ENCODE peak calls at places on chromosomes 6 and 20, in four cellular contexts. K, X, A and P are unnamed samples. For H3K27me3, the result is how much of the 10 kb centered on the place peaks cover.

GRCh38 chr6:5344038-5344437 is 82.7 kb downstream of the FARS2 start:
- DNase-seq in K (no peak), X (no peak), A (no peak), P (no peak)

GRCh38 chr6:89763550-89763949 is 56.0 kb downstream of the MDN1 start:
- DNase-seq in K (peak), X (no peak), A (peak), P (no peak)

GRCh38 chr20:44780226-44780625 is 30.1 kb downstream of the RIMS4 start:
- DNase-seq in K (peak), X (peak), A (peak), P (no peak)

GRCh38 chr6:163554663-163555062 is 140.1 kb downstream of the QKI start:
- DNase-seq in K (peak), X (peak), A (peak), P (no peak)

GRCh38 chr6:166025149-166025898 is 142.3 kb downstream of the TBXT start:
- DNase-seq in K (no peak), X (no peak), A (peak), P (no peak)

GRCh38 chr6:11835065-11835464 is 56.5 kb upstream of the ADTRP start:
- DNase-seq in K (no peak), X (no peak), A (no peak), P (no peak)

GRCh38 chr20:43532416-43533055 is 25.0 kb downstream of the L3MBTL1 start:
- DNase-seq in K (no peak), X (no peak), A (no peak), P (no peak)

GRCh38 chr20:32010096-32010495 is at the start of gene CCM2L:
- DNase-seq in K (no peak), X (no peak), A (no peak), P (no peak)

GRCh38 chr6:45423111-45423900 is 45.6 kb upstream of the SUPT3H start:
- DNase-seq in K (peak), X (peak), A (peak), P (peak)

GRCh38 chr20:37326666-37327065 is 19.3 kb upstream of the SRC start:
- DNase-seq in K (no peak), X (no peak), A (no peak), P (no peak)

GRCh38 chr20:46903937-46904336 is 9.3 kb downstream of the EYA2 start:
- DNase-seq in K (no peak), X (no peak), A (no peak), P (no peak)

GRCh38 chr6:135181333-135182119 is 418 bp downstream of the MYB start:
- DNase-seq in K (peak), X (no peak), A (peak), P (no peak)

GRCh38 chr20:47925603-47926002 is 140.3 kb upstream of the SULF2 start:
- DNase-seq in K (peak), X (no peak), A (peak), P (no peak)

GRCh38 chr6:81606965-81607381 is 145.5 kb downstream of the TENT5A start:
- DNase-seq in K (no peak), X (no peak), A (peak), P (no peak)

GRCh38 chr6:113184736-113185135 is 672.4 kb upstream of the MARCKS start:
- DNase-seq in K (no peak), X (no peak), A (no peak), P (no peak)

GRCh38 chr6:39182604-39183003 is 46.7 kb downstream of the KCNK5 start:
- DNase-seq in K (no peak), X (no peak), A (no peak), P (no peak)

GRCh38 chr6:56860466-56860865 is 94.4 kb upstream of the BEND6 start:
- DNase-seq in K (peak), X (no peak), A (no peak), P (no peak)

GRCh38 chr20:21125849-21126840 is at the start of gene KIZ:
- DNase-seq in K (peak), X (peak), A (peak), P (peak)

GRCh38 chr6:17101422-17102257 is at the start of gene STMND1:
- DNase-seq in K (peak), X (no peak), A (peak), P (peak)

GRCh38 chr6:156582509-156582992 is 194.6 kb upstream of the ARID1B start:
- DNase-seq in K (peak), X (no peak), A (peak), P (no peak)

GRCh38 chr6:6545616-6546317 is 42.8 kb upstream of the LY86 start:
- DNase-seq in K (no peak), X (no peak), A (peak), P (no peak)

GRCh38 chr6:136822051-136822378 is 377 bp upstream of the PEX7 start:
- DNase-seq in K (no peak), X (no peak), A (no peak), P (no peak)

GRCh38 chr20:48617481-48617880 is 210.3 kb downstream of the PREX1 start:
- DNase-seq in K (no peak), X (no peak), A (no peak), P (peak)

GRCh38 chr6:163668061-163668426 is 253.5 kb downstream of the QKI start:
- DNase-seq in K (no peak), X (no peak), A (no peak), P (no peak)

GRCh38 chr6:151544453-151544852 is 50.6 kb downstream of the CCDC170 start:
- DNase-seq in K (no peak), X (no peak), A (peak), P (no peak)

GRCh38 chr20:55415567-55416142 is 589.7 kb downstream of the CBLN4 start:
- DNase-seq in K (peak), X (no peak), A (peak), P (no peak)

GRCh38 chr6:37698264-37699137 is 818 bp upstream of the MDGA1 start:
- DNase-seq in K (peak), X (peak), A (no peak), P (peak)

GRCh38 chr20:36465109-36466080 is 75.9 kb upstream of the MYL9 start:
- DNase-seq in K (peak), X (peak), A (peak), P (no peak)

GRCh38 chr20:57896563-57896962 is 186.7 kb upstream of the PMEPA1 start:
- DNase-seq in K (no peak), X (no peak), A (no peak), P (no peak)

GRCh38 chr20:57896017-57896416 is 186.2 kb upstream of the PMEPA1 start:
- DNase-seq in K (no peak), X (no peak), A (no peak), P (no peak)

GRCh38 chr20:57897891-57898290 is 188.1 kb upstream of the PMEPA1 start:
- DNase-seq in K (no peak), X (no peak), A (no peak), P (no peak)

GRCh38 chr20:57898332-57898731 is 188.5 kb upstream of the PMEPA1 start:
- DNase-seq in K (no peak), X (no peak), A (no peak), P (no peak)

DNA sequence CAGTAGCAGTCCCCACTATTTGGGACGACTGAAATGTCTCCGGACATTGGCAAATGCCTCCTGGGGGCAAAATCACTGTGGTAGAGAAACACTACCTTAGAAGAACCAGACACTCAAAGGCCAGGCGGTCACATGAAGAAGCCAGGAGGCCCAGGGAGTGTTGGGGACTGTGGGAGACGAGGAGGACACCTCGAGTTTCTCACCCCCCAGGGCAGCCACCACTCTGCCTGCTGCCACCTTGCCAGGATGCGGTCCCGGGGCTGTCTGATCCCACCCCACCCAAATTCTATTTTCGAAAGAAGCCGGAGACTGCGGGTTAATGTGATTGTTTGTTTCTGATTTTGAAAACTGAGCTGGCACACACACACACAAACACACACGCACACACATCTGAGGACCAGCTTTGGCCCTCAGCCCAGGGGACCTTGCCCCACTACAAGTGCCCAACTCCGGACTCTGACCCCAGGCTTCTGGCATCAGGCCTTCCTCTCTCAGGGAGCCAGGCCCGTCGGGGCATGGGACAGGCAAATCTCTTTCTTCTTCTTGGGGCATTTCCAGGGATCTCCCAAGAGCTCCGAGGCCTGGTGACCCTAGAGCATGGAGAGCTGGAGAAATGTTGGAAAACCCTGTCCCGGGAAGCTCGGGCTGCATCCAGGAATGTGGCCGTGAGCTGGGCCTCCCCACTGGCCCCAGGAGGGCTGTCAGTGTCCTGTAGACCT is 187.5 kb upstream of the PMEPA1 start:
- DNase-seq in K (no peak), X (no peak), A (no peak), P (no peak)
- H3K27me3 ChIP-seq in K (under half), X (under half), A (half or more), P (under half)

DNA sequence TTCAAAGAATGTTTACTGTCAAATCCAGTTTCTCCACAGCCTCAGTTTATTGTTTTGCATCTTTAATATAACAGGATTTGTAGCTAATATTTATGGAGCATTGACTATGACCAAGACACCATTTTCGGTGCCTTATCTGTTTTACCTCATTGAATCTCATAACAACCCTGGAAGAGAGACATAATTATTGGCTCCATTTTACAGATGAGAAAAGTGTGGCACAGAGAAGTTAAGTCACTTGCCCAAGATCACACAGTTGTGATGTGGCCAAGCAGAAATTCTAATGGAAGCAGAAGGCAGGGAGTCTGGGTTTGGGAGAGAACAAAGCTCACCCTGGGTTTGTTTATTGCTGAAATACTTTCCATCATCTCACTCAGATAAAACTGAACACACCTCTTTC is 17.5 kb upstream of the NFATC2 start:
- DNase-seq in K (no peak), X (no peak), A (no peak), P (no peak)
- H3K27me3 ChIP-seq in K (under half), X (half or more), A (half or more), P (under half)

GRCh38 chr20:2748551-2749342 is 51.7 kb downstream of the CPXM1 start:
- DNase-seq in K (no peak), X (no peak), A (no peak), P (no peak)

GRCh38 chr20:2749343-2749950 is 51.0 kb downstream of the CPXM1 start:
- DNase-seq in K (no peak), X (no peak), A (no peak), P (peak)

GRCh38 chr20:2745936-2746635 is 53.5 kb downstream of the EBF4 start:
- DNase-seq in K (no peak), X (no peak), A (no peak), P (no peak)

GRCh38 chr20:2746636-2747265 is 53.7 kb downstream of the CPXM1 start:
- DNase-seq in K (no peak), X (no peak), A (no peak), P (no peak)

DNA sequence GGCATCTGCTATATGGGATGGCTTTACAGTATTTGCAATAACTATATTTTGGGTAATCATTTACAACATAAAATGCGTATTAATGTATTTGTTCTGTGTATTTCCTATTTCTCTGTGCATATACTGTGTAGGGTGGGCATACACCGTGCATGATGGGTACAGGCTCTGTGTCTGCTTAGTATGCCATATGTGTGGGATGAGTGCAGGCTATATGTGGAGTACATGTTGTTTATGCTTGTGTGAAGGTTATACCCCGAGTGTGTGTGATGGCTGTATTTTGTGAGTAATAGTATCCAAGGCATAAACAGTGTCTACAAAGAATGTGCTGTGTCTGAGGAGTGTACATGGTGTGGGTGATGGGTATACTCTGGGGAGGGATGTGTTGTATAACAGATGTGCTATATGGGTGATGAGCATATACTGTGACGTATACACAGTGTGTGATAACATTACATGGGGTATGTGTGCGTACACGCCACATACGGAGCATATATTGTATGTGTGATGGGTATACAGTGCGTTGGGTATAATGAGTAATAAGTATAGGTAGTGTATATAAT is 52.7 kb downstream of the CPXM1 start:
- DNase-seq in K (no peak), X (no peak), A (no peak), P (no peak)
- H3K27me3 ChIP-seq in K (under half), X (under half), A (half or more), P (half or more)

GRCh38 chr6:167302074-167302473 is 11.0 kb downstream of the UNC93A start:
- DNase-seq in K (no peak), X (no peak), A (no peak), P (no peak)
- H3K27me3 ChIP-seq in K (under half), X (under half), A (under half), P (under half)

GRCh38 chr6:105900120-105900937 is 185.8 kb upstream of the PRDM1 start:
- DNase-seq in K (peak), X (no peak), A (peak), P (no peak)
- H3K27me3 ChIP-seq in K (under half), X (under half), A (under half), P (under half)

GRCh38 chr20:40685349-40685748 is 3.7 kb downstream of the MAFB start:
- DNase-seq in K (no peak), X (no peak), A (no peak), P (no peak)
- H3K27me3 ChIP-seq in K (under half), X (half or more), A (half or more), P (half or more)

GRCh38 chr20:23095504-23095903 is 9.4 kb upstream of the CD93 start:
- DNase-seq in K (no peak), X (no peak), A (no peak), P (no peak)
- H3K27me3 ChIP-seq in K (under half), X (under half), A (under half), P (under half)

DNA sequence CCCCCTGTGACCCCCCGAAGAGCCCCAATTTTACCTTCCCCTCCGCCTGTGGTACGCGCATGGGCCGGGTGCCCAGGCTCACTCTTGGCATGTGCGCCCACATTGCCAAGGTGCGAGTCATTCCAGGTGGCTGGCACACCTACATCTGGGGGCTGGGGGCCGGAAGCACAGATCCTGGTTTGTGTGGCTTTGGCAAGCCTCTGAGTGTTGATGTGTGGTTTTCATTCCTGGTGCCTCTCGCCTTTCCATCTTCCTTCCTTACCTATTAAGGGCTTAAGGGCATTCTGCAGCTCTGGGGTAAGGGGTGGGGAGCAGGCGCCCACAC is 380 bp upstream of the RNF39 start:
- DNase-seq in K (peak), X (no peak), A (peak), P (peak)
- H3K27me3 ChIP-seq in K (under half), X (under half), A (under half), P (half or more)

GRCh38 chr20:54161821-54162149 is 12.0 kb downstream of the CYP24A1 start:
- DNase-seq in K (no peak), X (no peak), A (no peak), P (no peak)
- H3K27me3 ChIP-seq in K (under half), X (under half), A (under half), P (half or more)